ENCODE peak calls at places on chromosomes 4 and X, in seven cellular contexts. R is NCI-H774; X is osteocyte; S is renal cortical epithelial cell; H is stimulated activated CD8-positive, alpha-beta memory T cell treated with anti-CD3 and anti-CD28 coated beads, Interleukin-15, amount 100 ng/mL, for 4 hours; V is heart left ventricle; G is SW 1271. Z is an unnamed sample.

GRCh38 chr4:17310269-17310652 is 201.6 kb downstream of the QDPR start:
- DNase-seq in S (no peak), X (no peak), H (no peak), G (no peak), V (no peak), R (no peak), Z (no peak)

GRCh38 chr4:13478707-13479106 is 5.4 kb downstream of the RAB28 start:
- DNase-seq in S (no peak), G (no peak), V (no peak), X (no peak), R (no peak), H (no peak), Z (no peak)

GRCh38 chr4:56530269-56531148 is 24.9 kb downstream of the ARL9 start:
- DNase-seq in S (peak; percentile 56), G (no peak), H (peak; percentile 56), X (peak; percentile 91), V (peak; percentile 82), R (peak; percentile 19), Z (peak; percentile 82)

GRCh38 chrX:81414630-81415029 is 212.7 kb downstream of the SH3BGRL start:
- DNase-seq in X (no peak), H (no peak), G (no peak), V (no peak), R (no peak), S (peak; percentile 0), Z (no peak)

GRCh38 chr4:119113033-119113655 is 22.5 kb upstream of the MYOZ2 start:
- DNase-seq in S (peak; percentile 99), V (no peak), R (no peak), X (no peak), G (peak; percentile 83), H (no peak), Z (no peak)

GRCh38 chr4:140806175-140806574 is 50.0 kb upstream of the TBC1D9 start:
- DNase-seq in X (no peak), S (no peak), G (no peak), H (no peak), V (no peak), R (no peak), Z (no peak)

GRCh38 chr4:1938027-1938426 is 66.8 kb downstream of the NSD2 start:
- DNase-seq in G (no peak), R (no peak), X (no peak), V (no peak), S (no peak), H (no peak), Z (no peak)

GRCh38 chr4:112330921-112331320 is 33.8 kb downstream of the ALPK1 start:
- DNase-seq in R (no peak), S (no peak), G (no peak), V (no peak), H (no peak), X (no peak), Z (no peak)

GRCh38 chrX:104370089-104370488 is 115.4 kb upstream of the ESX1 start:
- DNase-seq in R (no peak), V (no peak), H (no peak), X (no peak), S (peak; percentile 4), G (no peak), Z (peak; percentile 2)